ENCODE peak calls at places on chromosomes 5 and 9, in nine cellular contexts. J is T-helper 1 cell; B is GM04504; K is lung; Y is NCI-H1694 treated with DMSO at 0.1 percent for 48 hours; L is NCI-H446 treated with DMSO at 0.1 percent for 48 hours; G is COR-L47; F is AG04450; E is activated CD8-positive, alpha-beta memory T cell treated with anti-CD3 and anti-CD28 coated beads, Interleukin-2, amount 50 U/mL, for 48 hours. N is an unnamed sample.

GRCh38 chr9:133257398-133258053 is 17.5 kb downstream of the ABO start:
- DNase-seq in G (no peak), L (no peak), Y (no peak), E (peak), J (no peak), F (no peak), B (no peak), K (no peak), N (no peak)

GRCh38 chr9:123344273-123345096 is 11.5 kb upstream of the CRB2 start:
- DNase-seq in L (no peak), F (no peak), J (no peak), B (no peak), G (no peak), Y (no peak), E (no peak), K (no peak), N (no peak)

GRCh38 chr9:7119612-7120011 is 361.8 kb downstream of the KDM4C start:
- DNase-seq in G (no peak), K (no peak), F (no peak), B (no peak), L (no peak), Y (no peak), E (no peak), J (no peak), N (no peak)

GRCh38 chr5:143413964-143414669 is 10.6 kb upstream of the NR3C1 start:
- DNase-seq in F (no peak), B (no peak), Y (no peak), K (no peak), J (no peak), L (no peak), G (no peak), E (no peak), N (no peak)

GRCh38 chr9:95874303-95874988 is 1.0 kb upstream of the ERCC6L2 start:
- DNase-seq in K (no peak), G (peak), L (no peak), F (no peak), E (no peak), J (no peak), B (no peak), Y (no peak), N (no peak)

GRCh38 chr5:98349251-98349989 is 424.0 kb upstream of the RGMB start:
- DNase-seq in F (no peak), J (no peak), K (no peak), L (no peak), G (no peak), B (peak), Y (no peak), E (no peak), N (no peak)

GRCh38 chr5:132136906-132137305 is 63.3 kb downstream of the CSF2 start:
- DNase-seq in F (peak), J (no peak), B (peak), L (peak), E (no peak), Y (peak), K (no peak), G (no peak), N (no peak)

GRCh38 chr5:144203750-144204596 is 33.3 kb downstream of the KCTD16 start:
- DNase-seq in K (no peak), Y (peak), J (peak), F (no peak), G (peak), E (no peak), B (no peak), L (peak), N (peak)

GRCh38 chr5:132501961-132502931 is 11.7 kb upstream of the IRF1 start:
- DNase-seq in F (no peak), J (no peak), B (no peak), E (no peak), G (no peak), Y (no peak), K (peak), L (no peak), N (no peak)

GRCh38 chr5:149498724-149499336 is 52.4 kb downstream of the CSNK1A1 start:
- DNase-seq in G (no peak), E (no peak), J (no peak), B (no peak), L (no peak), F (no peak), Y (no peak), K (no peak), N (no peak)

GRCh38 chr5:106392766-106393165 is 1278.0 kb downstream of the EFNA5 start:
- DNase-seq in K (no peak), J (no peak), B (no peak), F (no peak), Y (no peak), G (no peak), E (no peak), L (no peak), N (no peak)

GRCh38 chr9:104367507-104367906 is 136.6 kb upstream of the OR13F1 start:
- DNase-seq in F (no peak), K (no peak), J (no peak), B (no peak), L (no peak), G (no peak), E (no peak), Y (no peak), N (no peak)

GRCh38 chr5:63916786-63917185 is 45.5 kb downstream of the HTR1A start:
- DNase-seq in E (no peak), F (no peak), G (no peak), B (no peak), K (no peak), Y (no peak), L (no peak), J (no peak), N (no peak)

GRCh38 chr5:39114155-39114554 is 40.0 kb upstream of the RICTOR start:
- DNase-seq in J (no peak), Y (peak), B (no peak), F (no peak), K (no peak), E (no peak), G (no peak), L (no peak), N (no peak)

GRCh38 chr5:62720036-62720441 is 141.4 kb downstream of the LRRC70 start:
- DNase-seq in G (peak), K (peak), F (peak), B (no peak), J (no peak), E (no peak), L (no peak), Y (no peak), N (no peak)

GRCh38 chr5:176412517-176413254 is 3.7 kb downstream of the CLTB start:
- DNase-seq in B (no peak), K (no peak), F (no peak), J (no peak), L (no peak), Y (no peak), E (no peak), G (no peak), N (no peak)